ENCODE peak calls at places on chromosomes 3 and 15, in eight cellular contexts. V is activated CD4-positive, alpha-beta T cell treated with anti-CD3 and anti-CD28 coated beads, Interleukin-2, amount 50 U/mL, for 24 hours; J is EH; F is naive thymus-derived CD8-positive, alpha-beta T cell; D is OCI-LY7; I is gastrocnemius medialis; W is IMR-90; Q is Right ventricle myocardium superior. R is an unnamed sample.

GRCh38 chr15:88113909-88114308 is 142.6 kb downstream of the NTRK3 start:
- DNase-seq in I (no peak), W (no peak), J (no peak), F (no peak), Q (no peak), D (no peak), V (no peak), R (no peak)

GRCh38 chr3:185316740-185317407 is 46.1 kb upstream of the MAP3K13 start:
- DNase-seq in J (peak), V (no peak), D (no peak), I (no peak), F (no peak), W (peak), Q (no peak), R (peak)

GRCh38 chr15:62601779-62602540 is 436.9 kb upstream of the C2CD4B start:
- DNase-seq in V (no peak), F (no peak), D (no peak), Q (no peak), J (peak), W (peak), I (no peak), R (no peak)

GRCh38 chr3:4945318-4945717 is 33.9 kb upstream of the BHLHE40 start:
- DNase-seq in I (no peak), W (no peak), V (no peak), Q (no peak), J (no peak), D (no peak), F (no peak), R (no peak)

GRCh38 chr3:69772152-69772867 is 33.0 kb downstream of the MITF start:
- DNase-seq in J (no peak), D (no peak), F (no peak), V (no peak), Q (no peak), I (no peak), W (no peak), R (no peak)

GRCh38 chr3:181253796-181254195 is 264.3 kb upstream of the DNAJC19 start:
- DNase-seq in I (no peak), D (no peak), W (no peak), F (no peak), Q (no peak), J (no peak), V (no peak), R (no peak)

GRCh38 chr3:149494022-149494758 is 19.7 kb downstream of the TM4SF4 start:
- DNase-seq in J (peak), F (no peak), Q (peak), V (peak), D (peak), I (no peak), W (peak), R (peak)

GRCh38 chr3:134342269-134342668 is 32.0 kb downstream of the AMOTL2 start:
- DNase-seq in J (no peak), V (no peak), I (no peak), W (no peak), Q (no peak), F (no peak), D (no peak), R (no peak)

GRCh38 chr3:76039431-76039830 is 254.1 kb upstream of the ZNF717 start:
- DNase-seq in I (no peak), D (no peak), Q (no peak), J (peak), V (no peak), W (peak), F (no peak), R (peak)

GRCh38 chr3:13288732-13289718 is 131.1 kb downstream of the NUP210 start:
- DNase-seq in I (no peak), F (no peak), W (peak), J (no peak), Q (peak), D (no peak), V (no peak), R (no peak)

GRCh38 chr3:159260049-159260662 is 458.3 kb downstream of the MFSD1 start:
- DNase-seq in D (peak), Q (no peak), F (peak), J (peak), W (peak), V (peak), I (no peak), R (peak)

GRCh38 chr3:25938566-25939325 is 148.9 kb downstream of the OXSM start:
- DNase-seq in V (no peak), D (no peak), I (no peak), W (no peak), Q (no peak), J (no peak), F (no peak), R (no peak)

GRCh38 chr15:53976844-53977392 is 1.3 kb upstream of the UNC13C start:
- DNase-seq in D (no peak), J (no peak), Q (no peak), I (peak), V (no peak), F (no peak), W (no peak), R (no peak)

GRCh38 chr3:164730810-164731209 is 347.5 kb downstream of the SI start:
- DNase-seq in Q (no peak), F (no peak), I (no peak), J (no peak), D (no peak), V (no peak), W (no peak), R (no peak)

GRCh38 chr15:41862515-41863116 is 24.0 kb downstream of the PLA2G4B start:
- DNase-seq in J (no peak), W (no peak), F (no peak), Q (no peak), D (no peak), I (no peak), V (no peak), R (no peak)

GRCh38 chr3:41274944-41275668 is 75.8 kb downstream of the CTNNB1 start:
- DNase-seq in F (no peak), J (peak), Q (no peak), I (no peak), W (peak), D (no peak), V (no peak), R (peak)

GRCh38 chr3:133940536-133940935 is 44.9 kb upstream of the RAB6B start:
- DNase-seq in D (no peak), W (no peak), V (no peak), F (no peak), I (no peak), Q (no peak), J (no peak), R (no peak)

GRCh38 chr3:151918253-151919029 is 45.0 kb downstream of the SUCNR1 start:
- DNase-seq in W (peak), I (no peak), F (peak), J (peak), D (peak), Q (no peak), V (no peak), R (peak)

GRCh38 chr15:31511707-31512310 is 185.2 kb downstream of the KLF13 start:
- DNase-seq in D (no peak), J (no peak), V (peak), F (peak), I (no peak), W (no peak), Q (no peak), R (no peak)

GRCh38 chr15:66714543-66714981 is 12.5 kb downstream of the SMAD6 start:
- DNase-seq in J (peak), Q (no peak), I (no peak), W (peak), F (no peak), D (no peak), V (no peak), R (peak)

GRCh38 chr15:87874896-87875661 is 381.5 kb downstream of the NTRK3 start:
- DNase-seq in I (no peak), W (peak), D (no peak), J (peak), Q (peak), F (no peak), V (no peak), R (no peak)

GRCh38 chr3:29914861-29915524 is 634.1 kb downstream of the RBMS3 start:
- DNase-seq in I (no peak), Q (no peak), V (no peak), J (peak), W (peak), D (no peak), F (no peak), R (peak)

GRCh38 chr15:76391847-76392246 is 55.3 kb downstream of the ISL2 start:
- DNase-seq in I (no peak), V (no peak), Q (no peak), F (no peak), J (peak), W (peak), D (no peak), R (no peak)

GRCh38 chr3:65439641-65440040 is 599.1 kb downstream of the MAGI1 start:
- DNase-seq in J (peak), F (no peak), D (peak), I (peak), V (no peak), Q (peak), W (peak), R (no peak)

GRCh38 chr15:96037584-96037983 is 292.9 kb upstream of the NR2F2 start:
- DNase-seq in I (no peak), W (peak), V (no peak), F (no peak), Q (no peak), J (peak), D (no peak), R (no peak)

R was measured in osteoblast.